ENCODE peak calls at places on chromosomes 11 and 22, in four cellular contexts. V is K562, W is endothelial cell of umbilical vein, F is fibroblast of lung. M is an unnamed sample.

GRCh38 chr22:39309881-39310714 is 9.3 kb downstream of the RPL3 start:
- DNase-seq in F (no peak), W (no peak), V (no peak), M (no peak)

GRCh38 chr22:30178180-30179126 is 68.1 kb downstream of the LIF start:
- DNase-seq in W (no peak), V (no peak), F (no peak), M (peak)

GRCh38 chr22:42127606-42128005 is 3.0 kb downstream of the CYP2D6 start:
- DNase-seq in F (no peak), V (no peak), W (no peak), M (no peak)

GRCh38 chr22:31075961-31076360 is 5.2 kb upstream of the SMTN start:
- DNase-seq in V (no peak), W (no peak), F (no peak), M (no peak)

GRCh38 chr11:61888590-61888989 is 2.8 kb downstream of the FADS3 start:
- DNase-seq in W (no peak), V (no peak), F (no peak), M (no peak)

GRCh38 chr22:28000361-28000760 is 81.3 kb upstream of the PITPNB start:
- DNase-seq in W (no peak), F (no peak), V (no peak), M (no peak)

GRCh38 chr11:130737866-130738431 is 178.3 kb downstream of the SNX19 start:
- DNase-seq in W (peak), V (no peak), F (peak), M (no peak)

GRCh38 chr11:63680842-63681207 is 475 bp upstream of the RTN3 start:
- DNase-seq in F (peak), V (peak), W (no peak), M (no peak)

GRCh38 chr22:50612715-50613221 is 12.2 kb downstream of the MAPK8IP2 start:
- DNase-seq in V (peak), W (no peak), F (no peak), M (peak)

GRCh38 chr22:30297276-30298004 is 8.1 kb upstream of the CASTOR1 start:
- DNase-seq in W (no peak), F (no peak), V (no peak), M (no peak)

GRCh38 chr11:64759722-64760719 is at the start of gene PYGM:
- DNase-seq in F (peak), W (no peak), V (peak), M (peak)

GRCh38 chr11:121870202-121871045 is 245.6 kb downstream of the BLID start:
- DNase-seq in W (no peak), V (no peak), F (peak), M (no peak)

GRCh38 chr22:23183107-23183698 is 2.9 kb downstream of the BCR start:
- DNase-seq in V (peak), W (peak), F (peak), M (peak)

GRCh38 chr22:47047321-47048122 is 285.1 kb downstream of the TBC1D22A start:
- DNase-seq in W (no peak), F (no peak), V (no peak), M (no peak)

GRCh38 chr22:23751441-23751996 is 607 bp upstream of the ZNF70 start:
- DNase-seq in W (no peak), F (no peak), V (peak), M (peak)

GRCh38 chr22:40928657-40929056 is 22.5 kb upstream of the RBX1 start:
- DNase-seq in V (peak), F (no peak), W (peak), M (no peak)

GRCh38 chr22:35539910-35540599 is 576 bp upstream of the RASD2 start:
- DNase-seq in F (peak), V (peak), W (no peak), M (peak)

GRCh38 chr11:91219501-91219900 is 996.7 kb upstream of the CHORDC1 start:
- DNase-seq in W (no peak), F (peak), V (no peak), M (no peak)

GRCh38 chr11:61024938-61025818 is 53.7 kb downstream of the CD6 start:
- DNase-seq in V (no peak), W (no peak), F (no peak), M (no peak)

GRCh38 chr22:22030493-22031182 is 48.1 kb upstream of the TOP3B start:
- DNase-seq in F (no peak), V (peak), W (peak), M (no peak)
- TF ChIP-seq EZH2 in F (no peak), V (no peak), W (no peak), M (no peak)

GRCh38 chr11:44765676-44766075 is 38.9 kb downstream of the TSPAN18 start:
- DNase-seq in W (no peak), V (no peak), F (no peak), M (no peak)
- TF ChIP-seq EZH2 in W (no peak), V (no peak), F (no peak), M (no peak)

GRCh38 chr11:114061053-114062049 is 1.8 kb downstream of the ZBTB16 start:
- DNase-seq in F (no peak), W (peak), V (no peak), M (peak)
- TF ChIP-seq EZH2 in F (peak), W (no peak), V (no peak), M (peak)

DNA sequence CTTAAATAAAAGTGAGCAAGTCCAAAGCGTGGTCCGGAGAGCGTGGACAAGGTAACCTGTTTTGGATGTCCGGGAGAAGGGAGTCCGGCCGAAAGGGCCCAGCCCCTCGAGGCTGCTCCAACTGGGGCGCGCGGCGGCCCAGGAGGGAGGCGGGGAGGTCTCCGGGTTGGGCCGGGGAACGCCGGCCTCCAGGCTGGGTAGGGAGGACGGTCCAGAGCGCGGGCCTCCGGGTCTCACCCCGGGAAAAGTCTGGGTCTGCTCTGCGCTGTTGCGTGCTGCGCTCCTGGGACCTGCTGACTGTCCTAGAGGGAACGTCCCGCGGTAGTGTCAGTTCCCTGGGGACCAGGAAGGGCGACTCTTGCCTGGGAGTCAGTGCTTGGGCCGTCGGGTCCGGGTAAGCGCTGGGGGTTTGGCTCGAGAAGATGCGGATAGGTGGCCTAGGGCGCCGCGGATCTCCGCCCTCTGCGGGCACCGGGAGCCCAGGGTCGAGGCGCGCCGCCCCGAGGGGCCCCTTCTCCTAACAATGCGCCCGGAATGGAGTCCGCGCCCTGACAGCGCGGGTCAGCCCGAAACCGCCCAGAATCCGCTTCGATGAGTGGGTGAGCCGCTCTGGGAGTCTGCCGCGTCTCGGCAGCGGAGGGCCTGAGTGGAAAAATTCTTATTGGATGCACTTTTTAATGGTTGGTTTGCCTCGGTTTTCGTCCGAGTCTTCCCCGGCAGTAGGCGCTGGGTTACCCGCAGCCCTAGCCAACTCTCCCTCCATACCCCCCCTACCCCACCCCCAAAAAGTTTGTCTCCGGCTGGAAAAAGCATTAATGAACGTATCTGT is 908 bp upstream of the FLI1 start:
- DNase-seq in V (no peak), W (no peak), F (peak), M (peak)
- TF ChIP-seq EZH2 in V (no peak), W (no peak), F (no peak), M (peak)

DNA sequence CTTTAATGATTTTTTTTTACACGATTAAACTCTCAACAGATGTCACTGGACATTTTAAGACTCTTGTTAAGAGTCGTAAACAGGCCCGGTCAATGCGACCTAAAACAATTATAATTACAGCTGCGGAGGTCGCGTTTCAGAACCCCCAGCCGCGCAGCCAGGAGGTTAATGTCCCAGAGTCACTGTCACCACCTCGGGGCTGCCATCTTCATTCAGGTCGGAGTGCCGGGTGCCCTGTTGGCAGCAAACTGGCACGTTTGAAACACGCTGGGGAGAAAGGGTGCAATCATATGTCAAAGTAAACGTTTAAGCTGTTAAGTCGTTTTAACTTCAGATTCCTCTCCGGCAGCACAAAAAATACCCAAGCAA is 711 bp upstream of the PHF21B start:
- DNase-seq in W (no peak), F (no peak), V (no peak), M (no peak)
- TF ChIP-seq EZH2 in W (no peak), F (no peak), V (no peak), M (no peak)

GRCh38 chr11:32437406-32438345 is 2.3 kb upstream of the WT1 start:
- DNase-seq in W (no peak), F (no peak), V (no peak), M (peak)
- TF ChIP-seq EZH2 in W (peak), F (peak), V (no peak), M (peak)

GRCh38 chr11:58949184-58949583 is 9.9 kb downstream of the GLYATL1 start:
- DNase-seq in V (no peak), W (no peak), F (no peak), M (no peak)
- TF ChIP-seq EZH2 in V (no peak), W (no peak), F (no peak), M (no peak)

DNA sequence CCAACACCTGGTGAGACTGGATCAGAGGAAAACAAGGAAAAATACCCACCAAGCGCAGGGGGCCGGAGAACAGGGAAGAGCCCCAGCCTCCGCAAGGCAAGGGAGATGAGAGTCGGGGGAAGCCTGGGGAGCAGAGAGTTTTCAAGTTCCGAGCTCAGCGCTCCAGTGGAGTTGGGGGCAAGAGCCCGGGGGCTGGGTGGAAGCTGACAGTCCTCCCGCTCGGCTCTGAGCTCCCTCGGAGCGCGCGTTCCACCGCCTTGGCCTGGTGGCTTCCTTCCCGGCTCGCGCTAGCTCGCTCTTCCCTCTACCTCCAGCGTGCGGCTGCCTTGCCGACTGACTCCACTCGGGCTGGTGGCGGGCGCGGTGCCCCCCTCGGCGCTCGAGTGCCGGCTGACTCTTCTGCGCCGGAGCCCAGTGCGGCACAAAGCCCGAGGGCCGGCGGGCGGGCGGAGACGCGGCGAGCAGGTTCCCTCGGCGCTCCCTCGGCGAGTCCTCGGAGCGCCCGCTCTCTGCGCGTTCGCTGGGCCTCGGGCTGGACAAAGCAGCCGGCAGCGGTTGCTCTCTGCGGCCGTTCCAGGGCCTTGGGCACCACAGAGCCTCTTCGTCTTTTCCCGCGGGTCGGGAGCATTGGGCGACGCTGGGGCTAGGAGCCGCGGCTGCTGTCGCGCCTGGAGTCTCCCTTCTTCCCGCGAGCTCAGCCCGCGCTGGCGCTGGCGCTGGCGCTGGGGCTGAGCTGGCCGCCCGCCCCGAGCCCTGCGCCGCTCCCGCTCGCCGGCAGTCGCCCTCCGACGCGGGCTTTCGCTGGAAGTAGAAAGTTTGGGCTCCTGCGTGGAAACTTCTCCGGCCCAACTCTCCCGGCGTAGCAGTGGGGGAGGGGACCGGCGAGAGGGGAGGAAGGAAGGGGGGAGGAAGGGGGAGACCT is 1.0 kb downstream of the PAX6 start:
- DNase-seq in V (peak), W (peak), F (peak), M (peak)
- TF ChIP-seq EZH2 in V (no peak), W (peak), F (peak), M (peak)

GRCh38 chr11:124867700-124868099 is 2.5 kb downstream of the ROBO3 start:
- DNase-seq in W (peak), F (peak), V (peak), M (peak)

GRCh38 chr11:124864892-124865180 is 396 bp upstream of the ROBO3 start:
- DNase-seq in W (no peak), F (no peak), V (no peak), M (no peak)

GRCh38 chr11:124864176-124864891 is 898 bp upstream of the ROBO3 start:
- DNase-seq in V (no peak), F (no peak), W (no peak), M (no peak)

GRCh38 chr11:124865181-124865901 is at the start of gene ROBO3:
- DNase-seq in V (no peak), W (no peak), F (peak), M (peak)

GRCh38 chr11:124865902-124866851 is 945 bp downstream of the ROBO3 start:
- DNase-seq in F (peak), W (peak), V (peak), M (peak)
- TF ChIP-seq EZH2 in F (peak), W (peak), V (no peak), M (peak)

DNA sequence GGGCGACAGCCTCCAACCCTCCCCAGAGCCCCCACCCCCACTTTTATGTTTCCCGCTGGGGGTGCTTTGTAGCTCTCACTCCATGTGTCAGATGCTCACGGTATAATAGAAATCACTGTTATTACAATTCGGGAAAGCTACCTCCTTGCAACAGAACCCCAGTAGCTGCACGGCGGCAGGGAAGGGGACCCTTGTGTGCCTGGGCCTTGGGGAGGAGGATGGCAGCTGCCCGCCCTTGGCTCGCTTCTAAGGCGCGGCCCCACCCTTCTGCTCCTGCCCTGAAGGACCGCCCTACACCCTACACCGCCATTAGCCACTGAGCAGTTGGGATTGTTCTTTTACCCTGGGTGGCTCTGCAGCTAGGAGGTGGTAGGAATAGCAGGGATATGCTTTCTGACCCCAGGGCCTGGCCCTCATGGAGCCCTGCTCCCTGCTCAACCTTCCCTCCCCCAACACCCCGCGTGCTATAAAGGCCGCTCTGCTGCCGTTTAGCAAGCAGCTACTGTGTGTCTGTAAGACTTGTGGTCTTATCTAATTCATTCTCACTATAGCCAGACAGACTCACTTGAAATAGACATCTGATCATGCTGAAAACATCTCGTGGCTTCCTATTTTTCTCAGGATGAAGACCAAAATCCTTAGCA is 219.7 kb downstream of the CEP164 start:
- DNase-seq in F (no peak), V (no peak), W (no peak), M (peak)
- TF ChIP-seq EZH2 in F (no peak), V (no peak), W (no peak), M (no peak)